ENCODE peak calls at places on chromosomes 5 and 9, in nine cellular contexts. G is fibroblast of lung, W is IMR-90, A is PC-3, P is mesenchymal stem cell, T is GM23248, L is H9, X is mammary epithelial cell, N is colonic mucosa. D is an unnamed sample.

GRCh38 chr9:12658531-12659209 is 34.5 kb upstream of the TYRP1 start:
- DNase-seq in G (no peak), W (no peak), A (no peak), P (no peak), T (no peak), L (no peak), X (no peak), N (no peak), D (no peak)

GRCh38 chr9:120456218-120456617 is 123.7 kb downstream of the CDK5RAP2 start:
- DNase-seq in G (no peak), W (no peak), A (no peak), P (no peak), T (no peak), L (no peak), X (no peak), N (no peak), D (no peak)

GRCh38 chr5:4941957-4942830 is 197.9 kb upstream of the ADAMTS16 start:
- DNase-seq in G (no peak), W (no peak), A (peak; percentile 9), P (no peak), T (peak; percentile 6), L (peak; percentile 60), X (no peak), N (no peak), D (no peak)

GRCh38 chr5:87195616-87196015 is 72.1 kb upstream of the RASA1 start:
- DNase-seq in G (peak; percentile 11), W (peak; percentile 25), A (no peak), P (peak; percentile 24), T (peak; percentile 21), L (no peak), X (no peak), N (no peak), D (peak; percentile 18)

GRCh38 chr5:176693477-176693851 is 46.2 kb downstream of the TSPAN17 start:
- DNase-seq in G (no peak), W (no peak), A (no peak), P (no peak), T (no peak), L (no peak), X (peak; percentile 4), N (peak; percentile 31), D (no peak)

GRCh38 chr5:168211245-168211644 is 80.2 kb upstream of the WWC1 start:
- DNase-seq in G (no peak), W (no peak), A (no peak), P (no peak), T (no peak), L (no peak), X (no peak), N (no peak), D (no peak)

GRCh38 chr5:149080294-149080693 is 17.4 kb upstream of the SH3TC2 start:
- DNase-seq in G (no peak), W (no peak), A (no peak), P (no peak), T (no peak), L (no peak), X (no peak), N (no peak), D (no peak)

GRCh38 chr5:149596712-149597111 is 15.4 kb downstream of the ARHGEF37 start:
- DNase-seq in G (no peak), W (no peak), A (no peak), P (no peak), T (no peak), L (no peak), X (no peak), N (no peak), D (no peak)

GRCh38 chr5:180860273-180860886 is 696 bp downstream of the ZFP62 start:
- DNase-seq in G (peak; percentile 27), W (no peak), A (peak; percentile 46), P (peak; percentile 14), T (peak; percentile 49), L (peak; percentile 81), X (no peak), N (peak; percentile 44), D (peak; percentile 23)

GRCh38 chr5:41161271-41161670 is 52.1 kb downstream of the C6 start:
- DNase-seq in G (peak; percentile 6), W (peak; percentile 77), A (peak; percentile 15), P (no peak), T (peak; percentile 39), L (no peak), X (no peak), N (no peak), D (peak; percentile 51)

GRCh38 chr5:145588113-145588512 is 247.0 kb downstream of the PRELID2 start:
- DNase-seq in G (no peak), W (peak; percentile 7), A (no peak), P (no peak), T (no peak), L (no peak), X (no peak), N (no peak), D (no peak)

GRCh38 chr9:127216210-127216887 is 48.2 kb upstream of the GARNL3 start:
- DNase-seq in G (no peak), W (no peak), A (no peak), P (no peak), T (no peak), L (no peak), X (peak; percentile 34), N (no peak), D (no peak)

GRCh38 chr5:69276422-69277174 is 41.9 kb downstream of the CDK7 start:
- DNase-seq in G (peak; percentile 20), W (peak; percentile 78), A (peak; percentile 2), P (peak; percentile 74), T (peak; percentile 84), L (no peak), X (no peak), N (no peak), D (peak; percentile 70)
- H3K9ac ChIP-seq in G (no peak overlapping the region), W (no peak overlapping the region), A (no peak overlapping the region), P (no peak overlapping the region), T (no peak overlapping the region), L (no peak overlapping the region), X (no peak overlapping the region), N (no peak overlapping the region), D (no peak overlapping the region)

GRCh38 chr5:151676719-151677118 is 10.0 kb downstream of the SPARC start:
- DNase-seq in G (peak; percentile 2), W (no peak), A (no peak), P (no peak), T (peak; percentile 53), L (no peak), X (no peak), N (no peak), D (no peak)

GRCh38 chr5:151678146-151678545 is 8.6 kb downstream of the SPARC start:
- DNase-seq in G (peak; percentile 31), W (peak; percentile 68), A (no peak), P (peak; percentile 70), T (peak; percentile 88), L (no peak), X (no peak), N (no peak), D (peak; percentile 55)

GRCh38 chr5:151675225-151675955 is 11.3 kb downstream of the SPARC start:
- DNase-seq in G (peak; percentile 34), W (peak; percentile 75), A (no peak), P (peak; percentile 73), T (peak; percentile 55), L (no peak), X (no peak), N (no peak), D (no peak)

GRCh38 chr5:151678713-151679112 is 8.0 kb downstream of the SPARC start:
- DNase-seq in G (no peak), W (peak; percentile 4), A (no peak), P (peak; percentile 32), T (peak; percentile 52), L (no peak), X (no peak), N (no peak), D (no peak)

DNA sequence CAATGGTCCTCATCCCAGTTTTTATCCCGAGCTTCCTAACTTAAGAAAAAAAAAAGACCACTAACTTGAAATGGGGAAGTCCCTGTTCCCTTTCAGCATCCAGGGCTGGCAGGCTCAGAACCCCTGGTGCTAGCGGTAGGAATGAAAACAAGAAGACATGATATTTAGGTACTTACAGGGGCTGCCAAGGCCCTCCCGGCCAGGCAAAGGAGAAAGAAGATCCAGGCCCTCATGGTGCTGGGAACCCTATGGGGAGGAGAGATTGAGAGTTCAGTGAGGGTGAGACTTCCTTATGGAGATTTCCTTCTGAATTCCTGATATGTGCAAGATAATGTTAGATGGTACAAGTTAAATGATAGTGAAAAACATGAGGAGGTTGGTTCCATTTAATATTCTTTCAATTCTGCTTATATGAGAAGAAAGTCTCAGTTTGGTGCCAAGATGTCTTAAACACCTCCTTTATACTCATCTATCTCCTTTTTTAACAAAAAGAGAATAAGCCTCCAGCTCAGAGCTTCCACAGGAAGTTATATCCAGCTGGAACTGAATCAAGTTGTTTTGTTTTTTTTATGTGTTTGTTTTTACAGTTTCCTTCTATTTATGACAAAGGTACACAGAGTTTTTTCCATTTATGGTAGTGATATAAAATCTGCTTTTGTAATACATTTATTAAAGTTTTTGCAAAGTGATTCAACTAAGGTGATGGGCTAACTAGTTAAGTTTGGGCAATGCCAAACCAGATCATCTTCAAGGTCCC is 10.6 kb downstream of the SPARC start:
- DNase-seq in G (no peak), W (no peak), A (peak; percentile 30), P (no peak), T (peak; percentile 40), L (no peak), X (no peak), N (no peak), D (no peak)
- H3K4me1 ChIP-seq in G (peaks cover 76% of the 10 kb centered on the region), W (peaks cover 68% of the 10 kb centered on the region), A (peaks cover 28% of the 10 kb centered on the region), P (peaks cover 30% of the 10 kb centered on the region), T (peaks cover 98% of the 10 kb centered on the region), L (peaks cover 11% of the 10 kb centered on the region), X (peaks cover 51% of the 10 kb centered on the region), N (no peaks in the 10 kb centered on the region), D (peaks cover 100% of the 10 kb centered on the region)

DNA sequence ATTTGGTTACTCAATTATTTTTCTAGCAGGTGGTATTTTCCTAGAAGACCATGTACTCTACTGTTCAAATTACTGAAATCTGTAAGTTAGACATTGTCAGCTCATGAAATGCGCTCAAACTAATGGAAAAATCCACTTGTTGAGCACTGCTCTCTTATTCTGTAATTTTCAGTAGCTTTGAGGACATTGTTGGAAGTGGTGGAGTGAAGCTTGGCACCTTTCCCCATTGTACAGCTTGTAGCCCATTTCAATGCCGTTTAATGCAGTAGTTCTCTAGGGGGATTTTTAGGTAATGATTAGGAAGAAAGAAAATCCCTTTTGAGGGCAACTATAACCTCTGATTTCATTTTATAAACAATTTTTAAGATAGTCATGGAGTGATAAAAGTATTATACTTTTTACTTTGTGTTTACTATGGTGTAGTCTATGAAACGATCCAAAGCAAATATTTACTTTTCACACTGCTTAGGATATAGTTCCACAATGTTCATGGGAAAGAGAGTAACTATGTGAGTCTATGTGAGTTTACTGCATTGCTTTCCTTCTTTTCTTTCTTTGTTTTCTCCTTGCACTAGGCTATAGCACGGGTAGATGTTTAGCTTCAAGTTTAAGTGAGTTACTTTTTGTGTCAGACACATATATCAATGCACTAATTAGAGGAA is 165.8 kb upstream of the ANKH start:
- DNase-seq in G (no peak), W (no peak), A (peak; percentile 29), P (no peak), T (no peak), L (no peak), X (no peak), N (no peak), D (no peak)
- H3K27me3 ChIP-seq in G (peaks cover 3% of the 10 kb centered on the region), W (peaks cover 5% of the 10 kb centered on the region), A (peaks cover 9% of the 10 kb centered on the region), P (no peaks in the 10 kb centered on the region), T (peaks cover 47% of the 10 kb centered on the region), L (no peaks in the 10 kb centered on the region), X (no peaks in the 10 kb centered on the region), N (no peaks in the 10 kb centered on the region), D (no peaks in the 10 kb centered on the region)

DNA sequence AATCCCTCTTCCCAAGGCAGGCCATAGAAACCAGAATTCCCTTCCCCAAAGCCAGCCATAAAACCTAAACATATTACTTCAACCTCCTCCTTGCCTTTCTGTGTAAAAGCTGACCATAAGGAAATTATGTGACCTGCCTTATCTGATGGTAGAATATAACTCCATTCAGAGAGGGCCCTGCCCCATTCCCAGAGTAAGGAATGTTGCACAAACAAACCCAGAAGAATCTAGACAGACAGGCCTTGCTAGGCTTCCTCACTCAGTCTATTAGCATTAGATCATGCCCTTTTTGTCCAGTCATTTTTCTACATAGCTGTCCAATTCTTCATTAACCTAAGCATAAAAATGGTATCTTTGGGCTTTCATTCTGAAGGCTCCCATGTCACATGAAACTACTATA is 17.8 kb upstream of the IFNB1 start:
- DNase-seq in G (no peak), W (no peak), A (peak; percentile 28), P (peak; percentile 24), T (no peak), L (no peak), X (no peak), N (no peak), D (peak; percentile 12)
- H3K9ac ChIP-seq in G (no peak overlapping the region), W (no peak overlapping the region), A (no peak overlapping the region), P (peak overlapping the region; percentile 76), T (peak overlapping the region; percentile 34), L (no peak overlapping the region), X (no peak overlapping the region), N (no peak overlapping the region), D (no peak overlapping the region)

D was measured in adipocyte.